ENCODE peak calls at places on chromosomes 5 and 9, in ten cellular contexts. W is A549, Z is ovary, N is HepG2, K is K562, R is sigmoid colon, J is suprapubic skin, T is stomach, H is SK-N-SH, I is GM12878. X is an unnamed sample.

GRCh38 chr5:127400524-127400923 is 109.9 kb downstream of the MEGF10 start:
- DNase-seq in J (no peak), H (no peak), T (no peak), R (no peak), K (no peak), I (no peak), Z (no peak), W (no peak), N (no peak), X (no peak)

GRCh38 chr5:59164041-59164830 is 581.4 kb downstream of the RAB3C start:
- DNase-seq in W (no peak), R (no peak), J (no peak), H (no peak), T (no peak), N (no peak), I (no peak), K (no peak), Z (no peak), X (no peak)

GRCh38 chr9:110101531-110102161 is 106.3 kb downstream of the C9orf152 start:
- DNase-seq in T (no peak), W (no peak), K (no peak), I (peak), R (no peak), H (no peak), Z (no peak), J (no peak), N (no peak), X (peak)

GRCh38 chr5:75681125-75681830 is 36.0 kb downstream of the POC5 start:
- DNase-seq in J (no peak), H (no peak), N (peak), Z (no peak), T (no peak), K (no peak), R (no peak), W (peak), I (no peak), X (no peak)

GRCh38 chr5:59517926-59518585 is 375.5 kb downstream of the PDE4D start:
- DNase-seq in R (no peak), N (no peak), H (no peak), I (no peak), T (no peak), J (no peak), Z (no peak), K (no peak), W (peak), X (no peak)

GRCh38 chr5:93497101-93497500 is 83.9 kb downstream of the NR2F1-AS1 start:
- DNase-seq in W (no peak), I (no peak), Z (no peak), H (no peak), R (no peak), N (no peak), T (no peak), K (no peak), J (no peak), X (no peak)

GRCh38 chr5:150584561-150585335 is 55.7 kb upstream of the SYNPO start:
- DNase-seq in T (no peak), Z (no peak), K (no peak), R (peak), W (no peak), H (no peak), I (no peak), N (no peak), J (peak), X (peak)

GRCh38 chr5:140673187-140673976 is at the start of gene DND1:
- DNase-seq in N (no peak), J (no peak), R (no peak), T (no peak), K (peak), I (no peak), Z (no peak), W (no peak), H (peak), X (no peak)

DNA sequence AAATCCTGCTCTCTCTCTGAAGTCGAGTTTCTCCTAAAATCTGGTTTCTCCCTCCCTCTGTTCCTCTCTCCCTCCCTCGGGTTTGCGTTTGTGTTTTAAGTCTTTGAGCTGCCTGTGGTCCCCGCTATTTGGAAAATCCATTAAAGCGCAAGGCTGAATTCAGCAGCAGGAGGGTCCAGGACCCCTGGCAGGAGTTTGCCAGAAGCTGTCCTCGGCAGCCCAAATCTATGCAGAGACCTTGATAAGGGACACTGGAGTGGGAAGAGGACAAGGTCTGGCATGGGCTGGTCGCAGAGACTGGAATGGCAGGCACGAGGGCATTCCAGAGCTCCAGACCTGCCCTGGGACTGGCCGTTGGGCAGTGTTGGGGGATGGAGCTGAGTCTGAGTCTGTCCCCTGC is 1.1 kb downstream of the PDZD2 start:
- DNase-seq in N (no peak), W (no peak), J (no peak), R (no peak), I (no peak), H (peak), K (no peak), T (no peak), Z (no peak), X (no peak)
- TF ChIP-seq EP300 in N (no peak), W (no peak), J (no peak), R (no peak), I (no peak), H (no peak), K (no peak), T (no peak), Z (no peak), X (no peak)

GRCh38 chr9:88952976-88953375 is 38.3 kb upstream of the S1PR3 start:
- DNase-seq in W (no peak), N (no peak), I (no peak), K (no peak), J (no peak), Z (no peak), T (no peak), H (no peak), R (no peak), X (no peak)

GRCh38 chr9:88952086-88952615 is 39.1 kb upstream of the S1PR3 start:
- DNase-seq in I (no peak), H (no peak), K (no peak), N (no peak), R (no peak), W (no peak), T (no peak), J (no peak), Z (no peak), X (no peak)

GRCh38 chr9:88954073-88954472 is 37.2 kb upstream of the S1PR3 start:
- DNase-seq in K (no peak), Z (no peak), R (no peak), N (no peak), J (no peak), T (no peak), W (no peak), I (no peak), H (no peak), X (no peak)

GRCh38 chr9:88951143-88951542 is 40.1 kb upstream of the S1PR3 start:
- DNase-seq in Z (no peak), J (no peak), N (no peak), T (no peak), K (no peak), I (no peak), R (no peak), H (no peak), W (no peak), X (no peak)

DNA sequence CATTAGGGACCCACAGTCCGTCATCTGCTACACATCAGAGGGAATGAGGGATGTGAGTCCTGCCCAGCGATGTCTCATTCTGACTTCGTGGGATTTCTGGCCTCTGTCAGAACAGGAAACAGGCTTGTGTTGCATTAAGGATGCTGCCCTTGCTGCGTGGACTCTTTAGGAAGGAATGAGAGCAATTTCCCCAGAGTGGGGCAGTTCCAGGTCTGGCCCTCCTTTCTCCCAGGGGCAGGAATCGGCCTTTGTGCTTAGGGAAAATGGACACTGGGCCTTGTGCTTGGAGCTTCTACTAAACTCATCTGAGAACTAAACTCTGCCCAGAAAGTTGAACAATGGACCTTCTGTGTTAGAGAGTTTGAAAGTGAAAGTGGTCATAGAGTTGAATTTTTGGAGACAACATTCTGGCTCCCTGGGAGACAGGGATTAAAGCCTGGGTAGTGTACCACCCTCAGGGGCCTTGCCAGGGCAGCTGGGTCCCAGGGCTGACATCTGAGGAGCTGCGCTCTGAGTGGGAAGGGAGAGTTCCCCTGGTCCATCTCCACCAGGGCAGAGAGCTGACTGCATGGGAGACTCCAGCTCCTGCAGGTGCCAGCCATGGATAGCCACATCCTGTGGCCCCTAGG is 37.8 kb upstream of the S1PR3 start:
- DNase-seq in T (no peak), I (no peak), K (no peak), W (no peak), Z (no peak), R (no peak), J (no peak), H (no peak), N (peak), X (no peak)
- TF ChIP-seq EP300 in T (no peak), I (no peak), K (no peak), W (no peak), Z (no peak), R (no peak), J (no peak), H (no peak), N (no peak), X (no peak)

GRCh38 chr9:137232510-137232909 is 1.8 kb downstream of the SLC34A3 start:
- DNase-seq in W (no peak), N (no peak), I (no peak), R (no peak), K (no peak), Z (no peak), J (no peak), H (no peak), T (no peak), X (no peak)
- TF ChIP-seq EP300 in W (no peak), N (no peak), I (no peak), R (no peak), K (no peak), Z (no peak), J (no peak), H (no peak), T (no peak), X (no peak)

DNA sequence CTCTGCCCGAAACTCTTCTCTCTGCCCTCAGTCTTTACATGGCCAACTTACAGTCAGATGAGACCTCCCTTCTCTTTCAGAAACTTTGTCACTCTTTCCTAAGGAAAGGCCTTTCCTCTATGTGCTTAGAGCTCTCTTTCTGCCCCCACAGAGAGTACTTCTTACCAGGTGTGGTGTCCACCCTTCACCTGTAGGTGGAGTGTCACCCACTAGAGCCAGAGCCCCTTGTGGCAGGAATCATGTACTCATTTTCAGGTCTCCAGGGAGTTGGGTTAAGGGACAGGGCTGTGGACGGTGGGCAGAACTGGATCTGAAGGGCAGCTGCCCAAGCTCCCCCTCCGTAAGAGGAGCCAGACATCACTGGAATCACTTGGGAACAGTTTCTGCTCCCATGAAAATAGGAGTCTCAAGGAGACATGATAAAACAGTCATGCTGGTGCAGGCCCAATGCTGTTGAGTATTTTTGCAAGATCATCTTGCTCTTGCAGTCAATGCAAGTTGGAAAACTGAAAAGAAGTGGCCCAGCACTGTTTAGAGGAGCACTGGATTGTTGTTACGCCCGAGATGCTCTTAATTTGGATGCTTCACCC is 436.7 kb downstream of the ZSWIM6 start:
- DNase-seq in T (peak), H (peak), Z (no peak), I (no peak), W (peak), K (peak), J (no peak), R (no peak), N (peak), X (peak)
- TF ChIP-seq EP300 in T (no peak), H (no peak), Z (no peak), I (no peak), W (no peak), K (no peak), J (no peak), R (no peak), N (no peak), X (no peak)

GRCh38 chr5:78888580-78889187 is 96.4 kb downstream of the ARSB start:
- DNase-seq in I (no peak), Z (no peak), N (no peak), T (no peak), H (no peak), W (no peak), K (no peak), J (no peak), R (peak), X (no peak)
- TF ChIP-seq EP300 in I (no peak), Z (no peak), N (no peak), T (no peak), H (no peak), W (no peak), K (no peak), J (no peak), R (no peak), X (no peak)

GRCh38 chr9:89597711-89598707 is 6.8 kb upstream of the GADD45G start:
- DNase-seq in R (no peak), T (peak), I (no peak), K (peak), J (no peak), W (peak), N (peak), Z (peak), H (peak), X (peak)
- TF ChIP-seq EP300 in R (no peak), T (no peak), I (no peak), K (no peak), J (no peak), W (no peak), N (no peak), Z (no peak), H (no peak), X (no peak)